ENCODE peak calls at places on chromosome 2, in five cellular contexts. L is HFFc6; Q is cardiac fibroblast; T is activated CD8-positive, alpha-beta T cell treated with anti-CD3 and anti-CD28 coated beads for 36 hours; R is hepatocyte. V is an unnamed sample.

GRCh38 chr2:20144861-20145260 is 80.1 kb downstream of the SDC1 start:
- DNase-seq in Q (no peak), T (no peak), R (no peak), L (no peak), V (no peak)

GRCh38 chr2:191280834-191281756 is 35.9 kb downstream of the MYO1B start:
- DNase-seq in Q (no peak), R (no peak), L (no peak), T (no peak), V (no peak)

GRCh38 chr2:189179607-189179979 is at the start of gene COL5A2:
- DNase-seq in R (peak; percentile 85), Q (peak; percentile 96), T (peak; percentile 8), L (peak; percentile 96), V (no peak)

GRCh38 chr2:73611867-73612266 is 30.4 kb downstream of the NAT8 start:
- DNase-seq in Q (no peak), T (no peak), L (no peak), R (no peak), V (no peak)

GRCh38 chr2:215002500-215002899 is 135.9 kb downstream of the ABCA12 start:
- DNase-seq in R (peak; percentile 81), T (peak; percentile 12), Q (peak; percentile 66), L (peak; percentile 34), V (no peak)

GRCh38 chr2:107687087-107687486 is 139.6 kb upstream of the RGPD4 start:
- DNase-seq in Q (no peak), L (no peak), T (no peak), R (no peak), V (no peak)

GRCh38 chr2:148888003-148888501 is 13.0 kb downstream of the KIF5C start:
- DNase-seq in T (peak; percentile 30), R (peak; percentile 14), L (no peak), Q (no peak), V (no peak)

GRCh38 chr2:72696559-72696958 is 129.3 kb downstream of the EXOC6B start:
- DNase-seq in L (no peak), R (no peak), T (no peak), Q (no peak), V (no peak)

GRCh38 chr2:156474316-156474715 is 38.1 kb downstream of the GPD2 start:
- DNase-seq in Q (no peak), T (no peak), L (no peak), R (no peak), V (no peak)

DNA sequence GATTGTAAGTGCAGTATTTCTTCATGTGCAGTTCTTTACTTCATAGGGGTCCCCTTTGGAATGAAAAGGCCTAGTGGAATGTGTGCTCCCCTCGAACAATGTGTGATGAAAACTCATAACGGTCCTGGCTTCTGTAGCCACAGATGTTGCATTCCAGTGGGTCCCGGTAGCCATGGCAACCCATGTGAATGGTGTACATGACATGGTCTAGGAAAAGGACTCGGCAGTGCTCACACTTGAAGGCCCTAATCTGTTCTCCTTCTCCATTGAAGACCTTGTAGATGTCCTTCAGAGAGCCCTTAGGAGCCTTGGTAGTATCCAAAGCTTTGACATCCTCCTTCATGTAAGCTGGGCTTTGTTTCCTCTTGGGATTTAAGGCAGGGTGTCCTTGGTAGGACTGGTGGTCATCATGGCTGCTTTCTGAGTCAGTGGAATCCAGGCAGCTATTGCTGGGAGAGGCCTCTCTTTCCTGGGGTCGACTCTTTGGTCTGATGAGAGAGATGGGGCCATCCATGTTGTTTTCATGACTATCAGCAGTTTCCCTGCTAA is 144.0 kb downstream of the IKZF2 start:
- DNase-seq in R (no peak), L (no peak), Q (no peak), T (no peak), V (no peak)
- TF ChIP-seq CTCF in R (no peak), L (no peak), Q (no peak), T (no peak), V (no peak)

GRCh38 chr2:22360735-22361374 is 1024.1 kb upstream of the KLHL29 start:
- DNase-seq in T (no peak), Q (no peak), R (peak; percentile 24), L (no peak), V (no peak)
- TF ChIP-seq CTCF in T (no peak), Q (no peak), R (no peak), L (no peak), V (no peak)

GRCh38 chr2:137202310-137202709 is 437.0 kb downstream of the THSD7B start:
- DNase-seq in L (no peak), T (no peak), Q (no peak), R (peak; percentile 15), V (no peak)
- TF ChIP-seq CTCF in L (no peak), T (no peak), Q (no peak), R (no peak), V (no peak)

DNA sequence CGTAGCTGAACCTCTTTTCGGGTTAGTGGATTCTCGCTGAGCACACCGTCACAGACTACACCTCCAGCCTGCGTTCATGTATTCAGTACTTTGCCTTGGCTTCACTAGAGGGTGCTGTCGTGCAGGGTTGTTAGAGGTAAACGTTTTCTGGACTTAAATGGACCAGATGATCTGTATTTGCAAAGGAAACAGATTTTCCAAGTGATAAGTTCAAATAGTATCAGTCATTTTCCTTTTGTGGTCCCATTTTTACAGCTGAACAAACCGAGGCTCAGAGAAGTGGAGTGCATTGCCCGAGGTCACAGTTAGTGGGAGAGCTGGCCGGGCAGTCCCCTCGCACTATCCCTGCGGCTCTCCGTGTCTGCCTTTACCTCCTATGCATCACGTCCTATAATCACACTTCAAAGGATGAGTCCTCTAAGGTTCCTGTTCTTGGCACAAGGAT is 125.9 kb downstream of the MAP4K4 start:
- DNase-seq in Q (peak; percentile 73), T (peak; percentile 86), L (peak; percentile 63), R (peak; percentile 75), V (peak; percentile 55)
- TF ChIP-seq CTCF in Q (peak; percentile 69), T (peak; percentile 81), L (peak; percentile 79), R (peak; percentile 58), V (peak; percentile 73)

GRCh38 chr2:240567137-240567871 is 980 bp upstream of the RNPEPL1 start:
- DNase-seq in L (no peak), Q (no peak), R (no peak), T (peak; percentile 48), V (peak; percentile 82)

GRCh38 chr2:240565267-240566202 is 2.7 kb upstream of the RNPEPL1 start:
- DNase-seq in L (peak; percentile 57), R (peak; percentile 94), Q (peak; percentile 78), T (peak; percentile 96), V (peak; percentile 97)

GRCh38 chr2:240564191-240564570 is 4.0 kb downstream of the DUSP28 start:
- DNase-seq in L (no peak), R (no peak), Q (no peak), T (no peak), V (no peak)

GRCh38 chr2:240566203-240567136 is 1.8 kb upstream of the RNPEPL1 start:
- DNase-seq in Q (peak; percentile 89), R (peak; percentile 95), T (peak; percentile 98), L (peak; percentile 62), V (peak; percentile 96)

DNA sequence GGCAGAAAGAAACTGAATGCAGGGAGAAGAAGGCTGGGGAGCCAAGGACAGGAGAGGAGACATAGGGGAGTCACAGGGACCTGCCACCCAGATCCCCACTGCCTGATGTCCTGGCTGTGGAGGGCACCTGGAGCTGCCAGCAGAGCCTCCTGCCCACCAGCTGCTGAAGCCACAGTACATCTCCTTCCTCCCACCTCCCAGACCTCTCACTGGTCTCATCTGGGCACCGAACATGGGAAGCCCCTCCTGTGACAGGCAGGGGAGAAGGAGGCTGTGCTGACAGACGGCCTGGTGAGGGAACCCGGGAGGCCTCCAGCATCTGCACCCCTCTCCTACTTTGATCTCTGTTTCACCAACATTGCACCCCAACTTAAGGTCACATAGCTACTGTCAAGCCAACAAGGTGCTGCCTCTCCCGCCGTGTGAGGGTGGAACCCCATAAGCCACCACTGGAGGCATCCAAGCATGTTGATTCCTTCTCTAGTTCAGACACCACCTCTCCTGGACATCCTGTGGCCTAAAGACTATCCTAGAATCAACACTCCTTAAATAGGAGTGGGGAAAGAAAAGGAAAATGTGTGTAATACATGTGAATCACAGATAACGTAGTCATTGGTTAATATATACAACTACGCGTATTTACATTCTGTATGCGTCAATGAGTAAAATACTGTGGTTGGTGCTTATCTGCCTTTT is 3.6 kb upstream of the RNPEPL1 start:
- DNase-seq in R (peak; percentile 49), Q (peak; percentile 18), L (peak; percentile 14), T (peak; percentile 70), V (peak; percentile 56)
- TF ChIP-seq CTCF in R (peak; percentile 9), Q (no peak), L (peak; percentile 28), T (peak; percentile 69), V (peak; percentile 50)

GRCh38 chr2:126244937-126245336 is 411.0 kb upstream of the GYPC start:
- DNase-seq in Q (peak; percentile 37), L (no peak), R (peak; percentile 76), T (peak; percentile 77), V (no peak)
- TF ChIP-seq CTCF in Q (no peak), L (peak; percentile 29), R (peak; percentile 62), T (peak; percentile 34), V (peak; percentile 31)

GRCh38 chr2:187497858-187498463 is 49.9 kb upstream of the CALCRL start:
- DNase-seq in Q (peak; percentile 27), L (no peak), T (no peak), R (no peak), V (no peak)
- TF ChIP-seq CTCF in Q (peak; percentile 36), L (peak; percentile 85), T (peak; percentile 54), R (peak; percentile 64), V (peak; percentile 62)